ENCODE peak calls at places on chromosomes 13 and 19, in four cellular contexts. E, G, U and P are unnamed samples. For H3K4me1, H3K27me3 and H3K36me3, the result is how much of the 10 kb centered on the place peaks cover.

GRCh38 chr13:113897966-113898365 is 34.1 kb upstream of the GAS6 start:
- DNase-seq in E (no peak), G (no peak), U (no peak), P (no peak)

GRCh38 chr13:102914629-102914935 is 68.8 kb downstream of the ERCC5 start:
- DNase-seq in E (no peak), G (peak), U (no peak), P (no peak)

GRCh38 chr13:65966991-65967451 is 1263.1 kb downstream of the PCDH9 start:
- DNase-seq in E (peak), G (peak), U (no peak), P (no peak)

GRCh38 chr13:49690133-49690989 is 925 bp downstream of the EBPL start:
- DNase-seq in E (peak), G (peak), U (no peak), P (peak)

GRCh38 chr13:44816701-44817684 is 172.3 kb downstream of the NUFIP1 start:
- DNase-seq in E (no peak), G (no peak), U (no peak), P (no peak)

GRCh38 chr13:46684287-46685001 is 112.5 kb downstream of the ESD start:
- DNase-seq in E (peak), G (peak), U (no peak), P (peak)

GRCh38 chr13:26872444-26873173 is 112.0 kb upstream of the GPR12 start:
- DNase-seq in E (peak), G (peak), U (peak), P (peak)

GRCh38 chr19:15841875-15842569 is 26.6 kb upstream of the OR10H1 start:
- DNase-seq in E (no peak), G (no peak), U (no peak), P (no peak)

GRCh38 chr19:19528721-19529490 is at the start of gene YJEFN3:
- DNase-seq in E (no peak), G (no peak), U (no peak), P (no peak)

GRCh38 chr19:29812080-29812880 is 489 bp downstream of the CCNE1 start:
- DNase-seq in E (no peak), G (peak), U (no peak), P (no peak)

GRCh38 chr13:107531816-107532215 is 683.5 kb downstream of the LIG4 start:
- DNase-seq in E (no peak), G (no peak), U (no peak), P (no peak)

GRCh38 chr13:101628900-101629299 is 176.4 kb downstream of the ITGBL1 start:
- DNase-seq in E (no peak), G (no peak), U (no peak), P (no peak)

GRCh38 chr13:42594577-42595571 is 20.9 kb downstream of the TNFSF11 start:
- DNase-seq in E (peak), G (peak), U (peak), P (peak)

GRCh38 chr13:113544071-113544891 is 40.3 kb upstream of the TFDP1 start:
- DNase-seq in E (peak), G (no peak), U (no peak), P (peak)

GRCh38 chr19:43651758-43652545 is 12.3 kb upstream of the CADM4 start:
- DNase-seq in E (peak), G (peak), U (peak), P (peak)

GRCh38 chr13:33188093-33188882 is 97.3 kb downstream of the STARD13 start:
- DNase-seq in E (no peak), G (no peak), U (no peak), P (no peak)

GRCh38 chr19:10699650-10700335 is 1.4 kb upstream of the QTRT1 start:
- DNase-seq in E (peak), G (peak), U (peak), P (peak)

GRCh38 chr13:91278888-91279287 is 68.6 kb upstream of the MIR17HG start:
- DNase-seq in E (no peak), G (no peak), U (no peak), P (no peak)

GRCh38 chr13:107275945-107276614 is 708.1 kb upstream of the ARGLU1 start:
- DNase-seq in E (no peak), G (no peak), U (no peak), P (no peak)

GRCh38 chr19:15722956-15723355 is 4.9 kb upstream of the OR10H2 start:
- DNase-seq in E (no peak), G (no peak), U (no peak), P (no peak)

GRCh38 chr19:1122972-1123363 is 19.2 kb downstream of the GPX4 start:
- DNase-seq in E (peak), G (peak), U (no peak), P (peak)

GRCh38 chr13:99085139-99085845 is 107.4 kb upstream of the DOCK9 start:
- DNase-seq in E (no peak), G (no peak), U (peak), P (no peak)

GRCh38 chr19:1045247-1045603 is 5.3 kb downstream of the ABCA7 start:
- DNase-seq in E (peak), G (no peak), U (peak), P (peak)

GRCh38 chr13:58080806-58081205 is 449.3 kb downstream of the PCDH17 start:
- DNase-seq in E (no peak), G (no peak), U (no peak), P (no peak)

GRCh38 chr13:35470671-35471465 is 5.6 kb downstream of the MAB21L1 start:
- DNase-seq in E (no peak), G (peak), U (no peak), P (peak)

GRCh38 chr13:49265822-49266221 is 18.1 kb downstream of the CDADC1 start:
- DNase-seq in E (no peak), G (peak), U (no peak), P (no peak)

GRCh38 chr13:44967656-44968451 is 21.4 kb downstream of the NUFIP1 start:
- DNase-seq in E (no peak), G (peak), U (no peak), P (peak)

GRCh38 chr19:8506402-8506957 is 4.0 kb upstream of the PRAM1 start:
- DNase-seq in E (no peak), G (no peak), U (no peak), P (no peak)

GRCh38 chr13:113196970-113197737 is 11.3 kb downstream of the PCID2 start:
- DNase-seq in E (no peak), G (no peak), U (no peak), P (no peak)

GRCh38 chr13:49495783-49496762 is at the start of gene PHF11:
- DNase-seq in E (peak), G (peak), U (peak), P (peak)

GRCh38 chr19:49212302-49212701 is 54.7 kb downstream of the TRPM4 start:
- DNase-seq in E (no peak), G (peak), U (no peak), P (no peak)

GRCh38 chr13:68584776-68585175 is 1354.6 kb upstream of the PCDH9 start:
- DNase-seq in E (no peak), G (no peak), U (no peak), P (no peak)

GRCh38 chr19:51166846-51167490 is 24.9 kb downstream of the SIGLEC7 start:
- DNase-seq in E (no peak), G (no peak), U (peak), P (peak)

GRCh38 chr13:44921931-44922758 is 67.1 kb downstream of the NUFIP1 start:
- DNase-seq in E (peak), G (peak), U (no peak), P (peak)

GRCh38 chr13:65530688-65531087 is 1699.4 kb downstream of the PCDH9 start:
- DNase-seq in E (no peak), G (no peak), U (no peak), P (no peak)

GRCh38 chr13:113978741-113979481 is 5.0 kb upstream of the C13orf46 start:
- DNase-seq in E (no peak), G (no peak), U (no peak), P (no peak)

GRCh38 chr13:52950436-52950960 is 78.1 kb upstream of the OLFM4 start:
- DNase-seq in E (no peak), G (no peak), U (no peak), P (no peak)

GRCh38 chr19:13100031-13100588 is 2.5 kb downstream of the LYL1 start:
- DNase-seq in E (no peak), G (no peak), U (peak), P (no peak)
- H3K4me1 ChIP-seq in E (under half), G (under half), U (half or more), P (under half)

GRCh38 chr19:32224371-32225244 is 120.8 kb upstream of the ZNF507 start:
- DNase-seq in E (peak), G (peak), U (peak), P (peak)
- H3K27me3 ChIP-seq in E (under half), G (under half), U (under half), P (under half)

GRCh38 chr13:62046512-62046911 is 630.9 kb upstream of the PCDH20 start:
- DNase-seq in E (no peak), G (no peak), U (no peak), P (no peak)
- H3K36me3 ChIP-seq in E (under half), G (under half), U (under half), P (under half)

DNA sequence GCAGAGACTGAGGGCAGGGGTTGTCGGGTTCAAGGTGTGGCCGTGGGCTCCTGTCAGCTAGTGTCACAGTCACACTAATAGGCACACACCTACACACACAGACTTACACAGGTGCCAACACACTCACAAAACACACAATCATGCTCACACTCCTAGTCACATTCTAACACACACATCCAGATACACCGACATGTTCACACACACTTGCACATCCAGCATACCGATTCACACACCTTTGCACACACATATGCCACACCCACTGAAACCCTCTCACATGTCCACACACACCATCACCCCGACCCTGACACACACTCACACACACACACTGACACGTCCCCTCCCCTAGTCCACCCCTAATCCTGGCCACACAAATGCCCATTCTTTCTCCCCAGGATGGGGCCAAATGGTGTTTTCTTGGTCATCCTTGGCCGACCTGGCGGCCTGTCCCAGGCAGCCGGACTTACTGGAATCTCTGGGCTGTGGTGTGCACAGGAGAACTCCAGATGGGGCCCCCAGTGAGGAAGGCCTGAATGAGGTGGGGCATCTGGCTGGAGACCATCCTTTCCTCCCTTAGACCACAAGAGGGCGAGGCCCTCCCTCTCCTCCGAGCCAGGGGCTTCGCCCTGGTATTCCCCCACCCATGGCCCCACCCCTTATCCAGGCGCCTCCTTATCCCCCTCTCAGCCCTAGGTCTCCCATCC is 19.1 kb upstream of the PNMA8B start:
- DNase-seq in E (no peak), G (no peak), U (no peak), P (no peak)
- H3K4me1 ChIP-seq in E (under half), G (under half), U (under half), P (under half)

DNA sequence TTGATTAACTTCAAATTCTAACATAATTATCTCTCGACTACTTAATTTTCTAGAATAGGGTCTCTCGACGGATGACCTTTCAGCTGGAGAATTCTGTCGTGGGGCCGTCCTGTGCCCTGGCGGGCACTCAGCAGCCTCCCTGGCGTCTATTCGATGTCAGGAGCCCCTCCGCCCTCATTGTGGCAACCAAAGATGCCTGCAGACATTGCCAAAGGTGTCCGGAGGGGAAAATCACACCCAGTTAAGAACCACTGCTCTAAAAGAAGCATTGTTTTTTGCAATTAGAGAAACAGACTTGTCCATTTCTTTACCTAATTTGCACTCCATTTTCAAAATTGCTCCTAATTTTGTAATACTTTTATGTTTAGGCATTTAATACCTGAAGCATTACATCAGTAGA is 79.2 kb upstream of the ARHGEF7 start:
- DNase-seq in E (no peak), G (no peak), U (no peak), P (no peak)
- H3K27me3 ChIP-seq in E (under half), G (under half), U (under half), P (under half)

DNA sequence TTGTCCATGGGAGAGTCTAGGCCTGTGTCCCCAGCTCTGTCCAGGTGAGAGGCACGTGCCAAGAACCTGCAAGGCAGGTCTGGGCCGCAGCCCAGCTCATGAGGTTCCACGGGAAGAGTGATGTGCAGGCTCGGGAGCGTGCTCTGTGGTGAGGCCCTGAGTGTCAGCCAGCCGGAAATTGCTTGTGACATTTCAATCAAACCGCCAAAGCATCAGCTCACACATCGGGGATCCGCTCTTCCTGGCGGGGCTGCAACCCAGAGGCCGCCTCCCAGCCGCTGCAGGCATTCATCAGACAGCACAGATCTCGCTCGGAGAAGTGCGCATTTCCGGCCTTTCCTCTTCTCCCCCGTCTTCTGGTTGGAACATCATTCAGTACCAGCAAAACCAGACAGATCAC is 109.3 kb downstream of the KDM4B start:
- DNase-seq in E (no peak), G (no peak), U (peak), P (no peak)
- H3K36me3 ChIP-seq in E (under half), G (half or more), U (under half), P (under half)

GRCh38 chr13:110347088-110347487 is 40.0 kb downstream of the COL4A2 start:
- DNase-seq in E (no peak), G (no peak), U (no peak), P (no peak)

GRCh38 chr13:110346661-110347067 is 39.6 kb downstream of the COL4A2 start:
- DNase-seq in E (no peak), G (no peak), U (no peak), P (peak)

GRCh38 chr13:110344320-110344719 is 37.2 kb downstream of the COL4A2 start:
- DNase-seq in E (no peak), G (no peak), U (no peak), P (no peak)

GRCh38 chr13:110345701-110346100 is 38.6 kb downstream of the COL4A2 start:
- DNase-seq in E (no peak), G (no peak), U (no peak), P (no peak)

DNA sequence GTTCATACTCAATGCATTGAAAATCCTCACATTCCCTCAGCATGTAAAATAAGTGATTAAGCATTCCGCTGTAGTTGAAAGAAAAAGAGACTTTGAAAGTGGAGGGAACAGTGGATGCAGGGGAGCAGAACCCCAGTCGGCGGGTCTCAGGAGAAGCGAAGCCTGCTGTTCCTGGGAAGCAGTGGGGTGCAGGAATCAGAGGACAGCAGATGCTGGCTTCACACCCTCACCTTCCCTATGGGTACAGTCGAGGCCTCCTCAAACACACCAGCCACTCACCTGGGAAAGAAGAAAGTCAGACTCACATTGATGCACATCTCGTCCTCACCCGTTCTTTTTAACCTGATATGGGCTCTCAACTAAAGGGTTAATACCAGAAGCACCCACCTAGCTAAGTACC is 38.2 kb downstream of the COL4A2 start:
- DNase-seq in E (no peak), G (no peak), U (no peak), P (no peak)
- H3K4me1 ChIP-seq in E (under half), G (under half), U (under half), P (under half)